ENCODE peak calls at places on chromosome 22, in four cellular contexts. I, W, H and R are unnamed samples.
A peak's percentile ranks its signal among the peaks of the same experiment; 100 is the strongest.

GRCh38 chr22:47495102-47495501 is 732.7 kb downstream of the TBC1D22A start:
- DNase-seq in I (no peak), W (no peak), H (no peak), R (no peak)

GRCh38 chr22:40472579-40472978 is 102.2 kb downstream of the SGSM3 start:
- DNase-seq in I (no peak), W (no peak), H (no peak), R (no peak)

GRCh38 chr22:41501209-41501608 is 32.3 kb downstream of the ACO2 start:
- DNase-seq in I (no peak), W (no peak), H (no peak), R (no peak)

GRCh38 chr22:38196791-38197429 is 4.9 kb upstream of the MAFF start:
- DNase-seq in I (no peak), W (no peak), H (no peak), R (no peak)

GRCh38 chr22:22213231-22213630 is 31.4 kb upstream of the VPREB1 start:
- DNase-seq in I (no peak), W (no peak), H (no peak), R (no peak)

GRCh38 chr22:46064236-46064965 is 85.9 kb upstream of the PPARA start:
- DNase-seq in I (no peak), W (peak; percentile 14), H (peak; percentile 73), R (peak; percentile 63)

GRCh38 chr22:39814899-39815298 is 78.7 kb downstream of the ENTHD1 start:
- DNase-seq in I (no peak), W (no peak), H (no peak), R (no peak)

GRCh38 chr22:39421691-39422090 is 22.1 kb downstream of the TAB1 start:
- DNase-seq in I (no peak), W (no peak), H (no peak), R (no peak)

GRCh38 chr22:49947296-49947622 is 13.3 kb upstream of the PIM3 start:
- DNase-seq in I (no peak), W (no peak), H (no peak), R (no peak)
- H3K27ac ChIP-seq in I (no peak overlapping the region), W (no peak overlapping the region), H (no peak overlapping the region), R (peak overlapping the region; percentile 86)

GRCh38 chr22:24198682-24199052 is 17.4 kb downstream of the SUSD2 start:
- DNase-seq in I (no peak), W (no peak), H (no peak), R (no peak)
- H3K27ac ChIP-seq in I (no peak overlapping the region), W (no peak overlapping the region), H (peak overlapping the region; percentile 34), R (peak overlapping the region; percentile 76)

DNA sequence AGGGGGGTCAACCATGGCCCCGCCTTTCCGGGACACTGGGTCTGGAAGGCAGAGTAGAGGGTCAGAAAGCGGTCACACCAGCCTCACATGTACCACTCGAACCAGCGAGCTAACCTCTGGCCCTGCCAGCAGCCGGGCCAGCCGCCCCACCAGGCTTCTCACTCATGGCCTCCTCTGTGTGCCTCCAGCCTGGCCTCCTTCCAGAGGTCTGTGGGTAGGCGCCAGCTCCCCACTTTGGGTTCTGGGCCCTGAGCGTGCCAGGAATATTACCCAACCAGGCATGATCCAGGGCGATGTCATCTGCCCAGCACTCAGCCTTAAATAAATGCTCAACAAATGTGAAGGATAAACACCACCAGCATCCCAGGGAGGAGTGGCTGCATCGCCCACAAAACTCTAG is 5.8 kb downstream of the SCUBE1 start:
- DNase-seq in I (no peak), W (peak; percentile 60), H (no peak), R (no peak)
- H3K27ac ChIP-seq in I (no peak overlapping the region), W (no peak overlapping the region), H (no peak overlapping the region), R (no peak overlapping the region)

GRCh38 chr22:24424901-24425775 is 2.3 kb upstream of the ADORA2A start:
- DNase-seq in I (no peak), W (no peak), H (no peak), R (peak; percentile 74)
- H3K27ac ChIP-seq in I (peak overlapping the region; percentile 12), W (peak overlapping the region; percentile 82), H (peak overlapping the region; percentile 55), R (no peak overlapping the region)

GRCh38 chr22:35638408-35638807 is 9.8 kb upstream of the APOL6 start:
- DNase-seq in I (no peak), W (peak; percentile 55), H (peak; percentile 93), R (no peak)
- H3K27ac ChIP-seq in I (no peak overlapping the region), W (no peak overlapping the region), H (peak overlapping the region; percentile 88), R (peak overlapping the region; percentile 78)

DNA sequence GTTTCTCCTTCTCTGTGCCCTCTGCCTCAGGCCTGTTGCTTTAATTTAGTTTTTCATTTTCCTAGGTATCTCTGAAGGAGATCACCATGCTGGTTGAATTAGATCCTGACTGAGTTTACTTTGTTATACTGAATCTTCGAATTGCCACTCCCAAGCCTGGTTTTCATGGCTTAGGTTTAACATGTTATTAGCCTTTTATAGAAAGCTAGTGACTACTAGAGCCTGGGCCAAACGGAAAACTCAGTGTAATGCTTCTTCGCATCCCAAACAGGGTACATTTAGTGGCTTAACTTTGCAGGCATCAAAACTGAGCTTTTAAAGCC is 3.6 kb downstream of the CRKL start:
- DNase-seq in I (no peak), W (no peak), H (no peak), R (no peak)
- H3K27ac ChIP-seq in I (no peak overlapping the region), W (no peak overlapping the region), H (no peak overlapping the region), R (no peak overlapping the region)

GRCh38 chr22:19525666-19526065 is 1.5 kb upstream of the CLDN5 start:
- DNase-seq in I (no peak), W (no peak), H (no peak), R (no peak)

GRCh38 chr22:19526076-19526701 is 2.0 kb upstream of the CLDN5 start:
- DNase-seq in I (no peak), W (no peak), H (no peak), R (no peak)

GRCh38 chr22:19527861-19528417 is 3.7 kb upstream of the CLDN5 start:
- DNase-seq in I (no peak), W (no peak), H (no peak), R (no peak)

GRCh38 chr22:19526702-19527111 is 2.5 kb upstream of the CLDN5 start:
- DNase-seq in I (no peak), W (no peak), H (no peak), R (no peak)

GRCh38 chr22:19527321-19527721 is 3.1 kb upstream of the CLDN5 start:
- DNase-seq in I (no peak), W (no peak), H (no peak), R (no peak)
- H3K27ac ChIP-seq in I (no peak overlapping the region), W (no peak overlapping the region), H (no peak overlapping the region), R (no peak overlapping the region)